ENCODE peak calls at places on chromosomes 11 and 22, in nine cellular contexts. One of them, this sample, is unnamed. For H3K27me3, the result is how much of the 10 kb centered on the place peaks cover.

GRCh38 chr22:44698531-44699421 is 3.2 kb upstream of the PRR5 start:
- DNase-seq in spleen: peak
- DNase-seq in cardiac muscle cell: peak
- DNase-seq in tibial artery: no peak
- DNase-seq in CD4-positive, CD25-positive, alpha-beta regulatory T cell: no peak
- DNase-seq in lung: no peak
- DNase-seq in small intestine: no peak
- DNase-seq in body of pancreas: no peak
- DNase-seq in PC-3: no peak
- DNase-seq in this sample: no peak

GRCh38 chr11:2996976-2997375 is 4.8 kb upstream of the NAP1L4 start:
- DNase-seq in spleen: no peak
- DNase-seq in cardiac muscle cell: no peak
- DNase-seq in tibial artery: no peak
- DNase-seq in CD4-positive, CD25-positive, alpha-beta regulatory T cell: no peak
- DNase-seq in lung: no peak
- DNase-seq in small intestine: no peak
- DNase-seq in body of pancreas: no peak
- DNase-seq in PC-3: no peak
- DNase-seq in this sample: no peak

GRCh38 chr11:11946180-11946579 is 62.2 kb downstream of the DKK3 start:
- DNase-seq in spleen: no peak
- DNase-seq in cardiac muscle cell: peak
- DNase-seq in tibial artery: no peak
- DNase-seq in CD4-positive, CD25-positive, alpha-beta regulatory T cell: no peak
- DNase-seq in lung: no peak
- DNase-seq in small intestine: no peak
- DNase-seq in body of pancreas: no peak
- DNase-seq in PC-3: peak
- DNase-seq in this sample: no peak

GRCh38 chr11:67499808-67500793 is 5.1 kb downstream of the PITPNM1 start:
- DNase-seq in spleen: peak
- DNase-seq in cardiac muscle cell: no peak
- DNase-seq in tibial artery: no peak
- DNase-seq in CD4-positive, CD25-positive, alpha-beta regulatory T cell: no peak
- DNase-seq in lung: no peak
- DNase-seq in small intestine: no peak
- DNase-seq in body of pancreas: no peak
- DNase-seq in PC-3: no peak
- DNase-seq in this sample: no peak

GRCh38 chr11:60870276-60870675 is 2.9 kb downstream of the ZP1 start:
- DNase-seq in spleen: peak
- DNase-seq in cardiac muscle cell: no peak
- DNase-seq in tibial artery: no peak
- DNase-seq in CD4-positive, CD25-positive, alpha-beta regulatory T cell: no peak
- DNase-seq in lung: no peak
- DNase-seq in small intestine: peak
- DNase-seq in body of pancreas: peak
- DNase-seq in PC-3: no peak
- DNase-seq in this sample: no peak

GRCh38 chr11:66692446-66692845 is 14.8 kb upstream of the RBM4B start:
- DNase-seq in spleen: no peak
- DNase-seq in cardiac muscle cell: no peak
- DNase-seq in tibial artery: no peak
- DNase-seq in CD4-positive, CD25-positive, alpha-beta regulatory T cell: no peak
- DNase-seq in lung: no peak
- DNase-seq in small intestine: no peak
- DNase-seq in body of pancreas: no peak
- DNase-seq in PC-3: no peak
- DNase-seq in this sample: no peak

GRCh38 chr11:11416917-11417316 is 63.9 kb upstream of the CSNK2A3 start:
- DNase-seq in spleen: no peak
- DNase-seq in cardiac muscle cell: peak
- DNase-seq in tibial artery: peak
- DNase-seq in CD4-positive, CD25-positive, alpha-beta regulatory T cell: no peak
- DNase-seq in lung: no peak
- DNase-seq in small intestine: no peak
- DNase-seq in body of pancreas: no peak
- DNase-seq in PC-3: peak
- DNase-seq in this sample: no peak

GRCh38 chr11:92140021-92140420 is 84.6 kb upstream of the FAT3 start:
- DNase-seq in spleen: no peak
- DNase-seq in cardiac muscle cell: no peak
- DNase-seq in tibial artery: no peak
- DNase-seq in CD4-positive, CD25-positive, alpha-beta regulatory T cell: no peak
- DNase-seq in lung: no peak
- DNase-seq in small intestine: no peak
- DNase-seq in body of pancreas: no peak
- DNase-seq in PC-3: no peak
- DNase-seq in this sample: no peak

GRCh38 chr11:91857194-91857593 is 367.4 kb upstream of the FAT3 start:
- DNase-seq in spleen: no peak
- DNase-seq in cardiac muscle cell: peak
- DNase-seq in tibial artery: no peak
- DNase-seq in CD4-positive, CD25-positive, alpha-beta regulatory T cell: no peak
- DNase-seq in lung: no peak
- DNase-seq in small intestine: no peak
- DNase-seq in body of pancreas: no peak
- DNase-seq in PC-3: peak
- DNase-seq in this sample: no peak

GRCh38 chr11:110960167-110960566 is 247.9 kb upstream of the ARHGAP20 start:
- DNase-seq in spleen: no peak
- DNase-seq in cardiac muscle cell: no peak
- DNase-seq in tibial artery: no peak
- DNase-seq in CD4-positive, CD25-positive, alpha-beta regulatory T cell: no peak
- DNase-seq in lung: no peak
- DNase-seq in small intestine: no peak
- DNase-seq in body of pancreas: no peak
- DNase-seq in PC-3: no peak
- DNase-seq in this sample: no peak

DNA sequence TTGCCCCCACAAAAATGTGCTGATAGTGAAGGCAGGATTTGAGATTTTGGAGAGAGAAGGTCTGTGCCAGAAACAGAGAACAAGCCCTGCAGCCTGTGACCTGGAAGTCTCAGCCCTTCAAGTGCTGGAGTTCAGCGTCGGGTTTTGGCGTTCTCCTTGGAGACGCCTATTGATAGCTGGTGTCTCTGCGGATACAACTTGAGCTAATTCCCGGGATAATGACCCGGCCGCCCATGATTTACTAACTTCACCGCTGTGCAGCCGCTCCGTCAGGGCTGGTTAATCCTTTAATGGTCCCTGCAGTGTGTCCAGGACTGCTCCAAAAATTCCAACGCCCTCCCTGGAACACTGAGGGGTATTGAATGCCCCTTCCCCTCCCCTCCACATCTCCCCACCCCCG is 76.6 kb downstream of the WT1 start:
- DNase-seq in spleen: no peak
- DNase-seq in cardiac muscle cell: peak
- DNase-seq in tibial artery: no peak
- DNase-seq in CD4-positive, CD25-positive, alpha-beta regulatory T cell: no peak
- DNase-seq in lung: no peak
- DNase-seq in small intestine: no peak
- DNase-seq in body of pancreas: no peak
- DNase-seq in PC-3: no peak
- DNase-seq in this sample: no peak
- H3K27me3 ChIP-seq in spleen: under half
- H3K27me3 ChIP-seq in cardiac muscle cell: under half
- H3K27me3 ChIP-seq in tibial artery: under half
- H3K27me3 ChIP-seq in CD4-positive, CD25-positive, alpha-beta regulatory T cell: under half
- H3K27me3 ChIP-seq in lung: under half
- H3K27me3 ChIP-seq in small intestine: under half
- H3K27me3 ChIP-seq in body of pancreas: under half
- H3K27me3 ChIP-seq in PC-3: under half
- H3K27me3 ChIP-seq in this sample: under half

DNA sequence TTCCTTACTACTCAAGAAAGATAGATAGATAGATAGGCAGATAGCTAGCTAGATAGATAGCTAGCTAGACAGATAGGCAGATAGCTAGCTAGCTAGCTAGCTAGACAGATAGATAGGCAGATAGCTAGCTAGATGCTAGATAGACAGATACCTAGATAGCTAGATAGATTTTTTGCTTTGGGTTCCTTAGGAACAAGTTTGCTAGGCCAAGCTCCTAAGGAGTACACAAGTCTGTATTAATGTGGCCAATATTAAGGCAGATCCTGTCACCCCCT is 61.7 kb upstream of the VPREB1 start:
- DNase-seq in spleen: no peak
- DNase-seq in cardiac muscle cell: no peak
- DNase-seq in tibial artery: no peak
- DNase-seq in CD4-positive, CD25-positive, alpha-beta regulatory T cell: no peak
- DNase-seq in lung: no peak
- DNase-seq in small intestine: no peak
- DNase-seq in body of pancreas: no peak
- DNase-seq in PC-3: no peak
- DNase-seq in this sample: no peak
- H3K27me3 ChIP-seq in spleen: under half
- H3K27me3 ChIP-seq in cardiac muscle cell: half or more
- H3K27me3 ChIP-seq in tibial artery: under half
- H3K27me3 ChIP-seq in CD4-positive, CD25-positive, alpha-beta regulatory T cell: under half
- H3K27me3 ChIP-seq in lung: under half
- H3K27me3 ChIP-seq in small intestine: under half
- H3K27me3 ChIP-seq in body of pancreas: under half
- H3K27me3 ChIP-seq in PC-3: under half
- H3K27me3 ChIP-seq in this sample: under half

GRCh38 chr11:116263020-116263419 is 509.8 kb downstream of the BUD13 start:
- DNase-seq in spleen: no peak
- DNase-seq in cardiac muscle cell: no peak
- DNase-seq in tibial artery: no peak
- DNase-seq in CD4-positive, CD25-positive, alpha-beta regulatory T cell: no peak
- DNase-seq in lung: no peak
- DNase-seq in small intestine: no peak
- DNase-seq in body of pancreas: no peak
- DNase-seq in PC-3: no peak
- DNase-seq in this sample: no peak
- H3K27me3 ChIP-seq in spleen: under half
- H3K27me3 ChIP-seq in cardiac muscle cell: under half
- H3K27me3 ChIP-seq in tibial artery: under half
- H3K27me3 ChIP-seq in CD4-positive, CD25-positive, alpha-beta regulatory T cell: under half
- H3K27me3 ChIP-seq in lung: under half
- H3K27me3 ChIP-seq in small intestine: under half
- H3K27me3 ChIP-seq in body of pancreas: under half
- H3K27me3 ChIP-seq in PC-3: under half
- H3K27me3 ChIP-seq in this sample: under half

DNA sequence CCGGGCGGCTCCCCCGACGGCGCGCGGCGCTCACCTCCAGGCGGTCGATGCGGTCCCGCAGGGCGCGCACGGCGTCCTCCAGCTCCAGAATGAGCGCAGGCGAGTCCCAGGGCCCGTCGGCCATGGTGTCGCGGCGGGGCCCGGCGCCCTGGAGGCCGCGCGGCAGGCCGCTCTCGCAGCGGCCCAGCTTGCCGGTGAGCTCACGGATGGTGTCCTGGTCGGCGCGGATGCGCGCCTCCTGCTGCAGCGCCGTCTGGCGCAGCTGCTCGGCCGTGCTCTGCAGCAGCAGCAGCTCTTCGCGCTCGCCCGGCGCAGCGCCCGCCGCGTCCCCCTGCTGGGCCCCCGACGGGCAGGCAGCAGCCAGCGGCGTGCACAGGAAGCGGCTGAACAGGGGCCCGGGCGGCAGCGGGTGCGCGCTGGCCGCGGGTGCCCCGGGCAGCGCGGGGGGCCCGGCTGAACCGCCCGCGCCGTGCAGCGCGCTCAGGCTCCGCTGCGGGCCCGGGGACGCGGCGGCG is 570 bp downstream of the NPTXR start:
- DNase-seq in spleen: peak
- DNase-seq in cardiac muscle cell: peak
- DNase-seq in tibial artery: no peak
- DNase-seq in CD4-positive, CD25-positive, alpha-beta regulatory T cell: peak
- DNase-seq in lung: no peak
- DNase-seq in small intestine: peak
- DNase-seq in body of pancreas: peak
- DNase-seq in PC-3: peak
- DNase-seq in this sample: peak
- H3K27me3 ChIP-seq in spleen: under half
- H3K27me3 ChIP-seq in cardiac muscle cell: under half
- H3K27me3 ChIP-seq in tibial artery: under half
- H3K27me3 ChIP-seq in CD4-positive, CD25-positive, alpha-beta regulatory T cell: under half
- H3K27me3 ChIP-seq in lung: under half
- H3K27me3 ChIP-seq in small intestine: under half
- H3K27me3 ChIP-seq in body of pancreas: under half
- H3K27me3 ChIP-seq in PC-3: under half
- H3K27me3 ChIP-seq in this sample: under half

GRCh38 chr11:129375731-129376657 is at the start of gene BARX2:
- DNase-seq in spleen: no peak
- DNase-seq in cardiac muscle cell: peak
- DNase-seq in tibial artery: no peak
- DNase-seq in CD4-positive, CD25-positive, alpha-beta regulatory T cell: no peak
- DNase-seq in lung: peak
- DNase-seq in small intestine: peak
- DNase-seq in body of pancreas: peak
- DNase-seq in PC-3: peak
- DNase-seq in this sample: no peak
- H3K27me3 ChIP-seq in spleen: half or more
- H3K27me3 ChIP-seq in cardiac muscle cell: half or more
- H3K27me3 ChIP-seq in tibial artery: under half
- H3K27me3 ChIP-seq in CD4-positive, CD25-positive, alpha-beta regulatory T cell: under half
- H3K27me3 ChIP-seq in lung: under half
- H3K27me3 ChIP-seq in small intestine: under half
- H3K27me3 ChIP-seq in body of pancreas: under half
- H3K27me3 ChIP-seq in PC-3: half or more
- H3K27me3 ChIP-seq in this sample: half or more

GRCh38 chr11:107591446-107592236 is 694 bp downstream of the ELMOD1 start:
- DNase-seq in spleen: no peak
- DNase-seq in cardiac muscle cell: peak
- DNase-seq in tibial artery: no peak
- DNase-seq in CD4-positive, CD25-positive, alpha-beta regulatory T cell: peak
- DNase-seq in lung: no peak
- DNase-seq in small intestine: no peak
- DNase-seq in body of pancreas: no peak
- DNase-seq in PC-3: peak
- DNase-seq in this sample: no peak

GRCh38 chr11:107592256-107592655 is 1.3 kb downstream of the ELMOD1 start:
- DNase-seq in spleen: no peak
- DNase-seq in cardiac muscle cell: no peak
- DNase-seq in tibial artery: no peak
- DNase-seq in CD4-positive, CD25-positive, alpha-beta regulatory T cell: no peak
- DNase-seq in lung: no peak
- DNase-seq in small intestine: no peak
- DNase-seq in body of pancreas: no peak
- DNase-seq in PC-3: no peak
- DNase-seq in this sample: no peak

GRCh38 chr11:107591098-107591445 is at the start of gene ELMOD1:
- DNase-seq in spleen: peak
- DNase-seq in cardiac muscle cell: peak
- DNase-seq in tibial artery: peak
- DNase-seq in CD4-positive, CD25-positive, alpha-beta regulatory T cell: no peak
- DNase-seq in lung: no peak
- DNase-seq in small intestine: no peak
- DNase-seq in body of pancreas: peak
- DNase-seq in PC-3: peak
- DNase-seq in this sample: no peak

GRCh38 chr11:107592813-107593212 is 1.9 kb downstream of the ELMOD1 start:
- DNase-seq in spleen: no peak
- DNase-seq in cardiac muscle cell: peak
- DNase-seq in tibial artery: no peak
- DNase-seq in CD4-positive, CD25-positive, alpha-beta regulatory T cell: no peak
- DNase-seq in lung: no peak
- DNase-seq in small intestine: no peak
- DNase-seq in body of pancreas: no peak
- DNase-seq in PC-3: no peak
- DNase-seq in this sample: no peak

GRCh38 chr11:107593941-107594340 is 3.0 kb downstream of the ELMOD1 start:
- DNase-seq in spleen: no peak
- DNase-seq in cardiac muscle cell: no peak
- DNase-seq in tibial artery: no peak
- DNase-seq in CD4-positive, CD25-positive, alpha-beta regulatory T cell: no peak
- DNase-seq in lung: no peak
- DNase-seq in small intestine: no peak
- DNase-seq in body of pancreas: no peak
- DNase-seq in PC-3: no peak
- DNase-seq in this sample: no peak
- H3K27me3 ChIP-seq in spleen: half or more
- H3K27me3 ChIP-seq in cardiac muscle cell: half or more
- H3K27me3 ChIP-seq in tibial artery: under half
- H3K27me3 ChIP-seq in CD4-positive, CD25-positive, alpha-beta regulatory T cell: half or more
- H3K27me3 ChIP-seq in lung: under half
- H3K27me3 ChIP-seq in small intestine: under half
- H3K27me3 ChIP-seq in body of pancreas: under half
- H3K27me3 ChIP-seq in PC-3: half or more
- H3K27me3 ChIP-seq in this sample: half or more